ENCODE peak calls at places on chromosomes 1 and 21, in nine cellular contexts. Z is OCI-LY7; F is naive thymus-derived CD4-positive, alpha-beta T cell; H is aorta; R is K562; C is BE2C; Y is breast epithelium; Q is lung; A is GM23248. X is an unnamed sample.

GRCh38 chr21:38531610-38532009 is 33.3 kb upstream of the ERG start:
- DNase-seq in Z (no peak), F (no peak), H (peak; percentile 73), R (no peak), C (no peak), Y (no peak), Q (no peak), A (peak; percentile 86), X (no peak)

GRCh38 chr1:164875518-164875917 is 316.5 kb downstream of the PBX1 start:
- DNase-seq in Z (no peak), F (no peak), H (no peak), R (no peak), C (no peak), Y (no peak), Q (no peak), A (no peak), X (no peak)

GRCh38 chr1:50415235-50416149 is 7.8 kb downstream of the DMRTA2 start:
- DNase-seq in Z (no peak), F (no peak), H (no peak), R (peak; percentile 10), C (no peak), Y (no peak), Q (no peak), A (no peak), X (no peak)

GRCh38 chr1:158203693-158204457 is 23.2 kb downstream of the CD1D start:
- DNase-seq in Z (peak; percentile 75), F (peak; percentile 47), H (no peak), R (peak; percentile 42), C (peak; percentile 37), Y (no peak), Q (no peak), A (peak; percentile 75), X (no peak)

GRCh38 chr1:155967410-155968400 is 10.6 kb downstream of the ARHGEF2 start:
- DNase-seq in Z (no peak), F (peak; percentile 54), H (no peak), R (no peak), C (no peak), Y (no peak), Q (no peak), A (no peak), X (no peak)

GRCh38 chr1:225447649-225448048 is 19.8 kb upstream of the LBR start:
- DNase-seq in Z (no peak), F (no peak), H (no peak), R (no peak), C (no peak), Y (no peak), Q (no peak), A (peak; percentile 58), X (no peak)

GRCh38 chr1:36068866-36069265 is 15.0 kb upstream of the TEKT2 start:
- DNase-seq in Z (no peak), F (no peak), H (no peak), R (no peak), C (no peak), Y (no peak), Q (no peak), A (no peak), X (no peak)

GRCh38 chr1:159974350-159974965 is 20.4 kb upstream of the SLAMF9 start:
- DNase-seq in Z (no peak), F (no peak), H (no peak), R (no peak), C (no peak), Y (no peak), Q (no peak), A (no peak), X (no peak)

GRCh38 chr21:14771587-14771986 is 225.5 kb upstream of the SAMSN1 start:
- DNase-seq in Z (no peak), F (no peak), H (no peak), R (no peak), C (no peak), Y (no peak), Q (no peak), A (no peak), X (no peak)

GRCh38 chr1:201361652-201362504 is 15.6 kb downstream of the TNNT2 start:
- DNase-seq in Z (peak; percentile 54), F (no peak), H (peak; percentile 76), R (peak; percentile 84), C (peak; percentile 72), Y (no peak), Q (no peak), A (peak; percentile 68), X (no peak)

GRCh38 chr1:3158329-3158728 is 89.3 kb downstream of the PRDM16 start:
- DNase-seq in Z (no peak), F (no peak), H (no peak), R (no peak), C (no peak), Y (no peak), Q (no peak), A (no peak), X (no peak)

GRCh38 chr1:171803056-171803455 is 21.6 kb downstream of the METTL13 start:
- DNase-seq in Z (no peak), F (no peak), H (no peak), R (no peak), C (no peak), Y (no peak), Q (no peak), A (peak; percentile 85), X (no peak)

GRCh38 chr1:97017895-97018294 is 296.3 kb downstream of the PTBP2 start:
- DNase-seq in Z (peak; percentile 2), F (no peak), H (no peak), R (no peak), C (peak; percentile 55), Y (no peak), Q (no peak), A (no peak), X (no peak)

GRCh38 chr1:70038025-70038424 is 167.4 kb downstream of the LRRC40 start:
- DNase-seq in Z (no peak), F (no peak), H (no peak), R (no peak), C (no peak), Y (no peak), Q (no peak), A (no peak), X (peak; percentile 65)

GRCh38 chr1:30727013-30727684 is 3.8 kb upstream of the MATN1 start:
- DNase-seq in Z (no peak), F (no peak), H (no peak), R (no peak), C (no peak), Y (no peak), Q (no peak), A (no peak), X (no peak)

GRCh38 chr21:40768056-40768455 is 78.9 kb downstream of the DSCAM start:
- DNase-seq in Z (no peak), F (no peak), H (no peak), R (no peak), C (no peak), Y (no peak), Q (no peak), A (no peak), X (no peak)

GRCh38 chr1:187474266-187474665 is 645.5 kb downstream of the PLA2G4A start:
- DNase-seq in Z (no peak), F (no peak), H (no peak), R (no peak), C (peak; percentile 72), Y (no peak), Q (no peak), A (peak; percentile 72), X (no peak)

GRCh38 chr1:236786453-236786852 is 8.6 kb upstream of the MTR start:
- DNase-seq in Z (no peak), F (no peak), H (no peak), R (no peak), C (no peak), Y (no peak), Q (no peak), A (no peak), X (no peak)

GRCh38 chr1:8419172-8419571 is 101.3 kb downstream of the SLC45A1 start:
- DNase-seq in Z (no peak), F (no peak), H (no peak), R (no peak), C (no peak), Y (no peak), Q (no peak), A (peak; percentile 44), X (no peak)
- H3K4me3 ChIP-seq in Z (peak overlapping the region; percentile 87), F (peak overlapping the region; percentile 18), H (peak overlapping the region; percentile 40), R (no peak overlapping the region), C (no peak overlapping the region), Y (peak overlapping the region; percentile 97), Q (no peak overlapping the region), A (no peak overlapping the region), X (no peak overlapping the region)

DNA sequence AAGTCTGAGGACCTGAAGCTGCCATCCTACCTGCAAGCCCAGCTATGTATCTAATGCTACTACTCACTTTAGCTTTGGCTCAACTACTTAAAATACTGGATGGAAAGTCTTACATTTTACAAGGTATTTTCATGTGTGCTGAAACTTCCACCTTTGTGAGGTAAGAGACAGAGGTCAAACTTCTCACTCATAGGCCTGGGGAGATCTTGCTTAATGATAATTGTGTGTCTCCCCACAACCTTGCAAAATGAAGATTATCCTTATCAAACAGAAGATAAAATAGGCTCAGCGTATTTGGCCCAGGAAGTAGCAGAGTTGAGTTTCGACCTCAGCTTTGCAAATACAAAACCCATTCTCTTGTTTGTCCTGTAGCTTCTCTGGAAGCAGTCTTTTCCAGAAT is 63.7 kb downstream of the CENPF start:
- DNase-seq in Z (no peak), F (no peak), H (no peak), R (no peak), C (no peak), Y (no peak), Q (no peak), A (no peak), X (no peak)
- H3K36me3 ChIP-seq in Z (peaks cover 87% of the 10 kb centered on the region), F (no peaks in the 10 kb centered on the region), H (no peaks in the 10 kb centered on the region), R (peaks cover 88% of the 10 kb centered on the region), C (peaks cover 65% of the 10 kb centered on the region), Y (no peaks in the 10 kb centered on the region), Q (no peaks in the 10 kb centered on the region), A (peaks cover 5% of the 10 kb centered on the region), X (peaks cover 34% of the 10 kb centered on the region)

GRCh38 chr1:942411-942821 is 16.6 kb downstream of the NOC2L start:
- DNase-seq in Z (no peak), F (no peak), H (no peak), R (peak; percentile 61), C (peak; percentile 55), Y (no peak), Q (no peak), A (peak; percentile 67), X (no peak)
- H3K4me3 ChIP-seq in Z (no peak overlapping the region), F (no peak overlapping the region), H (no peak overlapping the region), R (peak overlapping the region; percentile 29), C (peak overlapping the region; percentile 36), Y (peak overlapping the region; percentile 14), Q (no peak overlapping the region), A (peak overlapping the region; percentile 57), X (no peak overlapping the region)

GRCh38 chr1:116393015-116393414 is 20.0 kb downstream of the ATP1A1 start:
- DNase-seq in Z (no peak), F (no peak), H (no peak), R (no peak), C (no peak), Y (no peak), Q (peak; percentile 41), A (no peak), X (no peak)

GRCh38 chr1:116394270-116394669 is 21.2 kb downstream of the ATP1A1 start:
- DNase-seq in Z (no peak), F (no peak), H (no peak), R (no peak), C (no peak), Y (no peak), Q (no peak), A (no peak), X (no peak)

GRCh38 chr1:116393792-116394191 is 20.7 kb downstream of the ATP1A1 start:
- DNase-seq in Z (no peak), F (no peak), H (no peak), R (no peak), C (no peak), Y (no peak), Q (no peak), A (no peak), X (no peak)

GRCh38 chr1:116397728-116398127 is 24.7 kb downstream of the ATP1A1 start:
- DNase-seq in Z (no peak), F (no peak), H (no peak), R (no peak), C (no peak), Y (no peak), Q (no peak), A (no peak), X (no peak)

GRCh38 chr1:116396769-116397168 is 23.7 kb downstream of the ATP1A1 start:
- DNase-seq in Z (no peak), F (no peak), H (no peak), R (no peak), C (no peak), Y (no peak), Q (no peak), A (no peak), X (no peak)
- H3K36me3 ChIP-seq in Z (peaks cover 100% of the 10 kb centered on the region), F (peaks cover 84% of the 10 kb centered on the region), H (peaks cover 11% of the 10 kb centered on the region), R (peaks cover 99% of the 10 kb centered on the region), C (peaks cover 99% of the 10 kb centered on the region), Y (peaks cover 52% of the 10 kb centered on the region), Q (peaks cover 80% of the 10 kb centered on the region), A (peaks cover 90% of the 10 kb centered on the region), X (peaks cover 100% of the 10 kb centered on the region)